ENCODE peak calls at places on chromosomes 6 and 20, in eight cellular contexts. One of them, this sample, is unnamed.

GRCh38 chr6:107823047-107823557 is 1.0 kb downstream of the SCML4 start:
- DNase-seq in astrocyte of the hippocampus: no peak
- DNase-seq in stimulated activated CD8-positive, alpha-beta memory T cell treated with anti-CD3 and anti-CD28 coated beads, Interleukin-4, amount 100 ng/mL, for 1 hour: peak
- DNase-seq in activated CD4-positive, CD25-positive, alpha-beta regulatory T cell: no peak
- DNase-seq in activated CD4-positive, alpha-beta T cell treated with anti-CD3 and anti-CD28 coated beads, Interleukin-2, amount 10 ng/mL, durations not matched to agents 7 days and 5 days: peak
- DNase-seq in stimulated activated CD4-positive, alpha-beta T cell treated with anti-CD3 and anti-CD28 coated beads, Interleukin-12 subunit alpha, Interleukin-12 subunit beta, amount 100 ng/mL, for 48 hours: peak
- DNase-seq in H4: no peak
- DNase-seq in GM12865: no peak
- DNase-seq in this sample: no peak

GRCh38 chr6:64012351-64013060 is 376.9 kb downstream of the PHF3 start:
- DNase-seq in astrocyte of the hippocampus: peak
- DNase-seq in stimulated activated CD8-positive, alpha-beta memory T cell treated with anti-CD3 and anti-CD28 coated beads, Interleukin-4, amount 100 ng/mL, for 1 hour: no peak
- DNase-seq in activated CD4-positive, CD25-positive, alpha-beta regulatory T cell: no peak
- DNase-seq in activated CD4-positive, alpha-beta T cell treated with anti-CD3 and anti-CD28 coated beads, Interleukin-2, amount 10 ng/mL, durations not matched to agents 7 days and 5 days: no peak
- DNase-seq in stimulated activated CD4-positive, alpha-beta T cell treated with anti-CD3 and anti-CD28 coated beads, Interleukin-12 subunit alpha, Interleukin-12 subunit beta, amount 100 ng/mL, for 48 hours: no peak
- DNase-seq in H4: peak
- DNase-seq in GM12865: peak
- DNase-seq in this sample: peak

GRCh38 chr6:145886228-145886956 is 71.8 kb upstream of the FBXO30 start:
- DNase-seq in astrocyte of the hippocampus: peak
- DNase-seq in stimulated activated CD8-positive, alpha-beta memory T cell treated with anti-CD3 and anti-CD28 coated beads, Interleukin-4, amount 100 ng/mL, for 1 hour: no peak
- DNase-seq in activated CD4-positive, CD25-positive, alpha-beta regulatory T cell: no peak
- DNase-seq in activated CD4-positive, alpha-beta T cell treated with anti-CD3 and anti-CD28 coated beads, Interleukin-2, amount 10 ng/mL, durations not matched to agents 7 days and 5 days: no peak
- DNase-seq in stimulated activated CD4-positive, alpha-beta T cell treated with anti-CD3 and anti-CD28 coated beads, Interleukin-12 subunit alpha, Interleukin-12 subunit beta, amount 100 ng/mL, for 48 hours: no peak
- DNase-seq in H4: no peak
- DNase-seq in GM12865: no peak
- DNase-seq in this sample: no peak

GRCh38 chr6:160178271-160178670 is 56.7 kb downstream of the SLC22A1 start:
- DNase-seq in astrocyte of the hippocampus: no peak
- DNase-seq in stimulated activated CD8-positive, alpha-beta memory T cell treated with anti-CD3 and anti-CD28 coated beads, Interleukin-4, amount 100 ng/mL, for 1 hour: no peak
- DNase-seq in activated CD4-positive, CD25-positive, alpha-beta regulatory T cell: no peak
- DNase-seq in activated CD4-positive, alpha-beta T cell treated with anti-CD3 and anti-CD28 coated beads, Interleukin-2, amount 10 ng/mL, durations not matched to agents 7 days and 5 days: no peak
- DNase-seq in stimulated activated CD4-positive, alpha-beta T cell treated with anti-CD3 and anti-CD28 coated beads, Interleukin-12 subunit alpha, Interleukin-12 subunit beta, amount 100 ng/mL, for 48 hours: no peak
- DNase-seq in H4: no peak
- DNase-seq in GM12865: no peak
- DNase-seq in this sample: no peak

GRCh38 chr20:51342510-51343236 is 199.8 kb downstream of the NFATC2 start:
- DNase-seq in astrocyte of the hippocampus: no peak
- DNase-seq in stimulated activated CD8-positive, alpha-beta memory T cell treated with anti-CD3 and anti-CD28 coated beads, Interleukin-4, amount 100 ng/mL, for 1 hour: no peak
- DNase-seq in activated CD4-positive, CD25-positive, alpha-beta regulatory T cell: no peak
- DNase-seq in activated CD4-positive, alpha-beta T cell treated with anti-CD3 and anti-CD28 coated beads, Interleukin-2, amount 10 ng/mL, durations not matched to agents 7 days and 5 days: no peak
- DNase-seq in stimulated activated CD4-positive, alpha-beta T cell treated with anti-CD3 and anti-CD28 coated beads, Interleukin-12 subunit alpha, Interleukin-12 subunit beta, amount 100 ng/mL, for 48 hours: no peak
- DNase-seq in H4: no peak
- DNase-seq in GM12865: peak
- DNase-seq in this sample: no peak

GRCh38 chr20:1281279-1282057 is 15.4 kb downstream of the SNPH start:
- DNase-seq in astrocyte of the hippocampus: no peak
- DNase-seq in stimulated activated CD8-positive, alpha-beta memory T cell treated with anti-CD3 and anti-CD28 coated beads, Interleukin-4, amount 100 ng/mL, for 1 hour: no peak
- DNase-seq in activated CD4-positive, CD25-positive, alpha-beta regulatory T cell: no peak
- DNase-seq in activated CD4-positive, alpha-beta T cell treated with anti-CD3 and anti-CD28 coated beads, Interleukin-2, amount 10 ng/mL, durations not matched to agents 7 days and 5 days: no peak
- DNase-seq in stimulated activated CD4-positive, alpha-beta T cell treated with anti-CD3 and anti-CD28 coated beads, Interleukin-12 subunit alpha, Interleukin-12 subunit beta, amount 100 ng/mL, for 48 hours: no peak
- DNase-seq in H4: no peak
- DNase-seq in GM12865: no peak
- DNase-seq in this sample: no peak

GRCh38 chr6:98942263-98942803 is 5.4 kb downstream of the FBXL4 start:
- DNase-seq in astrocyte of the hippocampus: no peak
- DNase-seq in stimulated activated CD8-positive, alpha-beta memory T cell treated with anti-CD3 and anti-CD28 coated beads, Interleukin-4, amount 100 ng/mL, for 1 hour: no peak
- DNase-seq in activated CD4-positive, CD25-positive, alpha-beta regulatory T cell: no peak
- DNase-seq in activated CD4-positive, alpha-beta T cell treated with anti-CD3 and anti-CD28 coated beads, Interleukin-2, amount 10 ng/mL, durations not matched to agents 7 days and 5 days: no peak
- DNase-seq in stimulated activated CD4-positive, alpha-beta T cell treated with anti-CD3 and anti-CD28 coated beads, Interleukin-12 subunit alpha, Interleukin-12 subunit beta, amount 100 ng/mL, for 48 hours: no peak
- DNase-seq in H4: no peak
- DNase-seq in GM12865: no peak
- DNase-seq in this sample: no peak

GRCh38 chr20:45985573-45985972 is 13.6 kb upstream of the ZNF335 start:
- DNase-seq in astrocyte of the hippocampus: no peak
- DNase-seq in stimulated activated CD8-positive, alpha-beta memory T cell treated with anti-CD3 and anti-CD28 coated beads, Interleukin-4, amount 100 ng/mL, for 1 hour: no peak
- DNase-seq in activated CD4-positive, CD25-positive, alpha-beta regulatory T cell: no peak
- DNase-seq in activated CD4-positive, alpha-beta T cell treated with anti-CD3 and anti-CD28 coated beads, Interleukin-2, amount 10 ng/mL, durations not matched to agents 7 days and 5 days: no peak
- DNase-seq in stimulated activated CD4-positive, alpha-beta T cell treated with anti-CD3 and anti-CD28 coated beads, Interleukin-12 subunit alpha, Interleukin-12 subunit beta, amount 100 ng/mL, for 48 hours: no peak
- DNase-seq in H4: no peak
- DNase-seq in GM12865: no peak
- DNase-seq in this sample: no peak

GRCh38 chr6:166418691-166419143 is 36.0 kb upstream of the MPC1 start:
- DNase-seq in astrocyte of the hippocampus: no peak
- DNase-seq in stimulated activated CD8-positive, alpha-beta memory T cell treated with anti-CD3 and anti-CD28 coated beads, Interleukin-4, amount 100 ng/mL, for 1 hour: no peak
- DNase-seq in activated CD4-positive, CD25-positive, alpha-beta regulatory T cell: no peak
- DNase-seq in activated CD4-positive, alpha-beta T cell treated with anti-CD3 and anti-CD28 coated beads, Interleukin-2, amount 10 ng/mL, durations not matched to agents 7 days and 5 days: no peak
- DNase-seq in stimulated activated CD4-positive, alpha-beta T cell treated with anti-CD3 and anti-CD28 coated beads, Interleukin-12 subunit alpha, Interleukin-12 subunit beta, amount 100 ng/mL, for 48 hours: no peak
- DNase-seq in H4: no peak
- DNase-seq in GM12865: no peak
- DNase-seq in this sample: no peak

GRCh38 chr20:50398471-50399002 is 111.6 kb upstream of the PTPN1 start:
- DNase-seq in astrocyte of the hippocampus: no peak
- DNase-seq in stimulated activated CD8-positive, alpha-beta memory T cell treated with anti-CD3 and anti-CD28 coated beads, Interleukin-4, amount 100 ng/mL, for 1 hour: no peak
- DNase-seq in activated CD4-positive, CD25-positive, alpha-beta regulatory T cell: no peak
- DNase-seq in activated CD4-positive, alpha-beta T cell treated with anti-CD3 and anti-CD28 coated beads, Interleukin-2, amount 10 ng/mL, durations not matched to agents 7 days and 5 days: no peak
- DNase-seq in stimulated activated CD4-positive, alpha-beta T cell treated with anti-CD3 and anti-CD28 coated beads, Interleukin-12 subunit alpha, Interleukin-12 subunit beta, amount 100 ng/mL, for 48 hours: no peak
- DNase-seq in H4: no peak
- DNase-seq in GM12865: no peak
- DNase-seq in this sample: no peak

GRCh38 chr20:37566590-37567330 is 39.1 kb upstream of the BLCAP start:
- DNase-seq in astrocyte of the hippocampus: no peak
- DNase-seq in stimulated activated CD8-positive, alpha-beta memory T cell treated with anti-CD3 and anti-CD28 coated beads, Interleukin-4, amount 100 ng/mL, for 1 hour: no peak
- DNase-seq in activated CD4-positive, CD25-positive, alpha-beta regulatory T cell: no peak
- DNase-seq in activated CD4-positive, alpha-beta T cell treated with anti-CD3 and anti-CD28 coated beads, Interleukin-2, amount 10 ng/mL, durations not matched to agents 7 days and 5 days: no peak
- DNase-seq in stimulated activated CD4-positive, alpha-beta T cell treated with anti-CD3 and anti-CD28 coated beads, Interleukin-12 subunit alpha, Interleukin-12 subunit beta, amount 100 ng/mL, for 48 hours: no peak
- DNase-seq in H4: no peak
- DNase-seq in GM12865: no peak
- DNase-seq in this sample: no peak

This sample was measured in Karpas-422.